ENCODE peak calls at places on chromosomes 1 and 21, in seven cellular contexts. B is activated CD8-positive, alpha-beta memory T cell treated with anti-CD3 and anti-CD28 coated beads for 4 hours; X is endothelial cell; T is NCI-H1105; G is dorsolateral prefrontal cortex; J is stimulated activated CD8-positive, alpha-beta memory T cell treated with anti-CD3 and anti-CD28 coated beads, Interleukin-4, amount 100 ng/mL, for 1 hour; H is HT-29. S is an unnamed sample.

GRCh38 chr1:68796888-68797287 is 300.0 kb upstream of the DEPDC1 start:
- DNase-seq in B (no peak), X (no peak), T (no peak), G (no peak), J (no peak), H (no peak), S (no peak)

GRCh38 chr1:61852693-61853060 is 110.4 kb downstream of the PATJ start:
- DNase-seq in B (no peak), X (no peak), T (no peak), G (peak), J (no peak), H (no peak), S (no peak)

GRCh38 chr1:184555665-184556641 is 169.1 kb downstream of the C1orf21 start:
- DNase-seq in B (no peak), X (no peak), T (no peak), G (no peak), J (no peak), H (no peak), S (no peak)

GRCh38 chr1:192565946-192566345 is 9.6 kb upstream of the RGS1 start:
- DNase-seq in B (no peak), X (no peak), T (no peak), G (no peak), J (no peak), H (no peak), S (no peak)

GRCh38 chr21:45573452-45574035 is 31.3 kb upstream of the SLC19A1 start:
- DNase-seq in B (no peak), X (no peak), T (no peak), G (peak), J (no peak), H (no peak), S (no peak)

GRCh38 chr1:13517193-13517812 is 3.5 kb upstream of the LRRC38 start:
- DNase-seq in B (no peak), X (peak), T (no peak), G (no peak), J (no peak), H (no peak), S (no peak)

GRCh38 chr21:33699277-33699676 is 57.0 kb downstream of the ITSN1 start:
- DNase-seq in B (no peak), X (no peak), T (no peak), G (no peak), J (no peak), H (no peak), S (no peak)

GRCh38 chr1:113118266-113118665 is 45.3 kb downstream of the LRIG2 start:
- DNase-seq in B (no peak), X (no peak), T (no peak), G (no peak), J (no peak), H (no peak), S (no peak)

GRCh38 chr1:5961601-5962000 is 30.6 kb downstream of the NPHP4 start:
- DNase-seq in B (no peak), X (no peak), T (no peak), G (peak), J (no peak), H (no peak), S (no peak)

GRCh38 chr1:168408531-168409242 is 128.0 kb downstream of the TBX19 start:
- DNase-seq in B (peak), X (no peak), T (no peak), G (no peak), J (peak), H (peak), S (no peak)

GRCh38 chr21:42521384-42521783 is 7.7 kb downstream of the SLC37A1 start:
- DNase-seq in B (no peak), X (no peak), T (no peak), G (no peak), J (no peak), H (no peak), S (no peak)

GRCh38 chr1:17369466-17369865 is 2.5 kb upstream of the PADI6 start:
- DNase-seq in B (no peak), X (no peak), T (no peak), G (no peak), J (no peak), H (no peak), S (no peak)

GRCh38 chr1:179142889-179143299 is 61.0 kb downstream of the TOR3A start:
- DNase-seq in B (no peak), X (peak), T (no peak), G (no peak), J (no peak), H (peak), S (no peak)

GRCh38 chr1:194225781-194226180 is 1039.4 kb upstream of the B3GALT2 start:
- DNase-seq in B (no peak), X (no peak), T (no peak), G (no peak), J (no peak), H (no peak), S (no peak)

GRCh38 chr1:66495490-66495889 is 38.5 kb upstream of the SGIP1 start:
- DNase-seq in B (no peak), X (no peak), T (no peak), G (no peak), J (no peak), H (no peak), S (no peak)

GRCh38 chr1:110291241-110292030 is 47.7 kb upstream of the RBM15 start:
- DNase-seq in B (no peak), X (no peak), T (no peak), G (no peak), J (no peak), H (no peak), S (no peak)

GRCh38 chr1:22691354-22691753 is 19.3 kb upstream of the EPHB2 start:
- DNase-seq in B (no peak), X (no peak), T (no peak), G (no peak), J (no peak), H (no peak), S (no peak)

GRCh38 chr1:18901952-18902522 is 318 bp downstream of the ALDH4A1 start:
- DNase-seq in B (no peak), X (no peak), T (peak), G (no peak), J (no peak), H (peak), S (no peak)

GRCh38 chr1:6545276-6545934 is 8.9 kb downstream of the NOL9 start:
- DNase-seq in B (no peak), X (no peak), T (no peak), G (no peak), J (no peak), H (no peak), S (no peak)

GRCh38 chr21:34881421-34881820 is 167.7 kb downstream of the RUNX1 start:
- DNase-seq in B (no peak), X (no peak), T (no peak), G (no peak), J (no peak), H (peak), S (no peak)

GRCh38 chr1:63264161-63264560 is 58.2 kb upstream of the FOXD3 start:
- DNase-seq in B (no peak), X (no peak), T (no peak), G (no peak), J (no peak), H (no peak), S (peak)

GRCh38 chr1:31297273-31298247 is 728 bp downstream of the ZCCHC17 start:
- DNase-seq in B (no peak), X (peak), T (no peak), G (no peak), J (no peak), H (peak), S (no peak)

GRCh38 chr1:53734650-53735211 is 4.2 kb downstream of the GLIS1 start:
- DNase-seq in B (no peak), X (no peak), T (no peak), G (no peak), J (no peak), H (no peak), S (no peak)

GRCh38 chr1:26307363-26307781 is 936 bp upstream of the UBXN11 start:
- DNase-seq in B (no peak), X (no peak), T (no peak), G (no peak), J (no peak), H (no peak), S (no peak)

GRCh38 chr1:22537441-22538139 is 25.7 kb upstream of the EPHA8 start:
- DNase-seq in B (no peak), X (no peak), T (no peak), G (peak), J (no peak), H (no peak), S (no peak)

GRCh38 chr1:201648911-201649775 is 110.2 kb downstream of the NAV1 start:
- DNase-seq in B (no peak), X (no peak), T (peak), G (no peak), J (no peak), H (no peak), S (no peak)

GRCh38 chr1:20698195-20698910 is 19.5 kb downstream of the KIF17 start:
- DNase-seq in B (no peak), X (no peak), T (no peak), G (no peak), J (no peak), H (no peak), S (no peak)

GRCh38 chr1:245683377-245683716 is 528.6 kb downstream of the KIF26B start:
- DNase-seq in B (no peak), X (no peak), T (no peak), G (no peak), J (no peak), H (no peak), S (no peak)

GRCh38 chr1:14994841-14995437 is 158.6 kb upstream of the TMEM51 start:
- DNase-seq in B (no peak), X (no peak), T (no peak), G (no peak), J (no peak), H (no peak), S (peak)